ENCODE peak calls at places on chromosomes 6 and 20, in nine cellular contexts. One of them, this sample, is unnamed.

GRCh38 chr20:59850018-59850641 is 83.3 kb downstream of the SYCP2 start:
- DNase-seq in cardiac fibroblast: peak; percentile 57
- DNase-seq in kidney: no peak
- DNase-seq in cardiac septum: no peak
- DNase-seq in activated T-helper 1 cell treated with Interleukin-2 at 50 U/mL for 16 hours: no peak
- DNase-seq in GM13976: no peak
- DNase-seq in tibial nerve: no peak
- DNase-seq in H1: no peak
- DNase-seq in neural crest cell: no peak
- DNase-seq in this sample: no peak

GRCh38 chr6:148464319-148465010 is 121.8 kb downstream of the SASH1 start:
- DNase-seq in kidney: no peak
- DNase-seq in neural crest cell: peak; percentile 76
- DNase-seq in H1: peak; percentile 85
- DNase-seq in cardiac fibroblast: peak; percentile 86
- DNase-seq in cardiac septum: no peak
- DNase-seq in activated T-helper 1 cell treated with Interleukin-2 at 50 U/mL for 16 hours: peak; percentile 10
- DNase-seq in GM13976: peak; percentile 65
- DNase-seq in tibial nerve: peak; percentile 70
- DNase-seq in this sample: peak; percentile 69

GRCh38 chr6:7264041-7264440 is 49.0 kb downstream of the SSR1 start:
- DNase-seq in H1: no peak
- DNase-seq in cardiac septum: peak; percentile 56
- DNase-seq in neural crest cell: no peak
- DNase-seq in GM13976: no peak
- DNase-seq in tibial nerve: peak; percentile 9
- DNase-seq in kidney: peak; percentile 70
- DNase-seq in activated T-helper 1 cell treated with Interleukin-2 at 50 U/mL for 16 hours: no peak
- DNase-seq in cardiac fibroblast: no peak
- DNase-seq in this sample: no peak

GRCh38 chr6:167705211-167705750 is 121.4 kb upstream of the AFDN start:
- DNase-seq in kidney: no peak
- DNase-seq in tibial nerve: no peak
- DNase-seq in H1: no peak
- DNase-seq in cardiac septum: no peak
- DNase-seq in activated T-helper 1 cell treated with Interleukin-2 at 50 U/mL for 16 hours: no peak
- DNase-seq in GM13976: no peak
- DNase-seq in cardiac fibroblast: no peak
- DNase-seq in neural crest cell: no peak
- DNase-seq in this sample: no peak

GRCh38 chr6:116392158-116393032 is 21.6 kb downstream of the DSE start:
- DNase-seq in neural crest cell: no peak
- DNase-seq in cardiac septum: no peak
- DNase-seq in GM13976: no peak
- DNase-seq in cardiac fibroblast: peak; percentile 79
- DNase-seq in kidney: no peak
- DNase-seq in tibial nerve: no peak
- DNase-seq in H1: no peak
- DNase-seq in activated T-helper 1 cell treated with Interleukin-2 at 50 U/mL for 16 hours: no peak
- DNase-seq in this sample: no peak

GRCh38 chr6:11869656-11870340 is 91.2 kb upstream of the ADTRP start:
- DNase-seq in kidney: peak; percentile 75
- DNase-seq in activated T-helper 1 cell treated with Interleukin-2 at 50 U/mL for 16 hours: no peak
- DNase-seq in H1: no peak
- DNase-seq in cardiac septum: no peak
- DNase-seq in neural crest cell: no peak
- DNase-seq in cardiac fibroblast: peak; percentile 91
- DNase-seq in GM13976: no peak
- DNase-seq in tibial nerve: no peak
- DNase-seq in this sample: peak; percentile 47

GRCh38 chr6:121698617-121699016 is 263.2 kb downstream of the GJA1 start:
- DNase-seq in cardiac fibroblast: no peak
- DNase-seq in H1: no peak
- DNase-seq in activated T-helper 1 cell treated with Interleukin-2 at 50 U/mL for 16 hours: no peak
- DNase-seq in neural crest cell: no peak
- DNase-seq in kidney: no peak
- DNase-seq in cardiac septum: no peak
- DNase-seq in tibial nerve: no peak
- DNase-seq in GM13976: no peak
- DNase-seq in this sample: no peak

GRCh38 chr6:114042267-114043075 is 71.5 kb upstream of the HDAC2 start:
- DNase-seq in activated T-helper 1 cell treated with Interleukin-2 at 50 U/mL for 16 hours: no peak
- DNase-seq in tibial nerve: no peak
- DNase-seq in cardiac fibroblast: peak; percentile 42
- DNase-seq in cardiac septum: no peak
- DNase-seq in H1: no peak
- DNase-seq in kidney: no peak
- DNase-seq in GM13976: no peak
- DNase-seq in neural crest cell: no peak
- DNase-seq in this sample: no peak

GRCh38 chr20:5316188-5317158 is at the start of gene PROKR2:
- DNase-seq in activated T-helper 1 cell treated with Interleukin-2 at 50 U/mL for 16 hours: no peak
- DNase-seq in cardiac septum: no peak
- DNase-seq in neural crest cell: peak; percentile 38
- DNase-seq in GM13976: peak; percentile 58
- DNase-seq in cardiac fibroblast: no peak
- DNase-seq in tibial nerve: no peak
- DNase-seq in kidney: no peak
- DNase-seq in H1: peak; percentile 88
- DNase-seq in this sample: no peak

GRCh38 chr6:156877126-156877863 is 100.1 kb downstream of the ARID1B start:
- DNase-seq in GM13976: no peak
- DNase-seq in activated T-helper 1 cell treated with Interleukin-2 at 50 U/mL for 16 hours: no peak
- DNase-seq in H1: no peak
- DNase-seq in tibial nerve: no peak
- DNase-seq in neural crest cell: no peak
- DNase-seq in kidney: no peak
- DNase-seq in cardiac septum: no peak
- DNase-seq in cardiac fibroblast: no peak
- DNase-seq in this sample: no peak

GRCh38 chr6:135267085-135267484 is 86.0 kb downstream of the MYB start:
- DNase-seq in GM13976: no peak
- DNase-seq in activated T-helper 1 cell treated with Interleukin-2 at 50 U/mL for 16 hours: no peak
- DNase-seq in kidney: no peak
- DNase-seq in H1: peak; percentile 35
- DNase-seq in cardiac fibroblast: no peak
- DNase-seq in tibial nerve: no peak
- DNase-seq in cardiac septum: no peak
- DNase-seq in neural crest cell: no peak
- DNase-seq in this sample: no peak

GRCh38 chr6:686528-686927 is 6.4 kb downstream of the EXOC2 start:
- DNase-seq in cardiac septum: no peak
- DNase-seq in H1: no peak
- DNase-seq in tibial nerve: no peak
- DNase-seq in activated T-helper 1 cell treated with Interleukin-2 at 50 U/mL for 16 hours: no peak
- DNase-seq in kidney: no peak
- DNase-seq in GM13976: no peak
- DNase-seq in neural crest cell: no peak
- DNase-seq in cardiac fibroblast: no peak
- DNase-seq in this sample: no peak

GRCh38 chr6:143823463-143824006 is 19.6 kb upstream of the LTV1 start:
- DNase-seq in GM13976: no peak
- DNase-seq in cardiac fibroblast: no peak
- DNase-seq in cardiac septum: no peak
- DNase-seq in H1: no peak
- DNase-seq in tibial nerve: no peak
- DNase-seq in activated T-helper 1 cell treated with Interleukin-2 at 50 U/mL for 16 hours: no peak
- DNase-seq in kidney: no peak
- DNase-seq in neural crest cell: no peak
- DNase-seq in this sample: no peak

GRCh38 chr20:50478162-50479036 is 31.8 kb upstream of the PTPN1 start:
- DNase-seq in cardiac septum: peak; percentile 77
- DNase-seq in activated T-helper 1 cell treated with Interleukin-2 at 50 U/mL for 16 hours: peak; percentile 54
- DNase-seq in tibial nerve: no peak
- DNase-seq in neural crest cell: peak; percentile 46
- DNase-seq in H1: peak; percentile 79
- DNase-seq in cardiac fibroblast: peak; percentile 65
- DNase-seq in kidney: peak; percentile 86
- DNase-seq in GM13976: peak; percentile 65
- DNase-seq in this sample: no peak

GRCh38 chr6:21971540-21971939 is 325.3 kb downstream of the PRL start:
- DNase-seq in cardiac fibroblast: no peak
- DNase-seq in kidney: no peak
- DNase-seq in tibial nerve: no peak
- DNase-seq in H1: no peak
- DNase-seq in neural crest cell: no peak
- DNase-seq in GM13976: no peak
- DNase-seq in cardiac septum: no peak
- DNase-seq in activated T-helper 1 cell treated with Interleukin-2 at 50 U/mL for 16 hours: no peak
- DNase-seq in this sample: no peak

GRCh38 chr20:7712661-7713060 is 227.6 kb downstream of the HAO1 start:
- DNase-seq in neural crest cell: no peak
- DNase-seq in H1: no peak
- DNase-seq in GM13976: no peak
- DNase-seq in activated T-helper 1 cell treated with Interleukin-2 at 50 U/mL for 16 hours: no peak
- DNase-seq in cardiac septum: no peak
- DNase-seq in cardiac fibroblast: no peak
- DNase-seq in kidney: no peak
- DNase-seq in tibial nerve: no peak
- DNase-seq in this sample: no peak

GRCh38 chr6:33714385-33715040 is 3.0 kb upstream of the UQCC2 start:
- DNase-seq in neural crest cell: no peak
- DNase-seq in tibial nerve: no peak
- DNase-seq in H1: no peak
- DNase-seq in kidney: peak; percentile 18
- DNase-seq in GM13976: no peak
- DNase-seq in activated T-helper 1 cell treated with Interleukin-2 at 50 U/mL for 16 hours: no peak
- DNase-seq in cardiac septum: no peak
- DNase-seq in cardiac fibroblast: no peak
- DNase-seq in this sample: no peak

GRCh38 chr6:70844301-70844700 is 112.6 kb downstream of the B3GAT2 start:
- DNase-seq in cardiac septum: no peak
- DNase-seq in activated T-helper 1 cell treated with Interleukin-2 at 50 U/mL for 16 hours: no peak
- DNase-seq in kidney: no peak
- DNase-seq in H1: no peak
- DNase-seq in cardiac fibroblast: no peak
- DNase-seq in neural crest cell: no peak
- DNase-seq in tibial nerve: no peak
- DNase-seq in GM13976: no peak
- DNase-seq in this sample: no peak